ENCODE peak calls at places on chromosome 1, in nine cellular contexts. I, H, K, E, D, L, R, Q and T are unnamed samples.

GRCh38 chr1:85572574-85572973 is 8.0 kb upstream of the CCN1 start:
- DNase-seq in I (no peak), H (no peak), L (no peak), E (no peak), R (no peak), K (no peak), D (no peak), Q (no peak), T (no peak)

GRCh38 chr1:172442404-172442803 is 1.5 kb downstream of the PIGC start:
- DNase-seq in R (no peak), K (no peak), D (peak; percentile 24), Q (no peak), L (no peak), E (no peak), I (no peak), H (no peak), T (no peak)

GRCh38 chr1:87404306-87404705 is 75.6 kb downstream of the LMO4 start:
- DNase-seq in R (peak; percentile 3), E (no peak), H (no peak), D (no peak), Q (no peak), K (no peak), L (no peak), I (no peak), T (no peak)

GRCh38 chr1:38334930-38335592 is 288.5 kb upstream of the POU3F1 start:
- DNase-seq in L (no peak), E (no peak), I (no peak), R (no peak), Q (peak; percentile 6), H (no peak), K (no peak), D (no peak), T (no peak)

GRCh38 chr1:152622803-152623202 is at the start of gene LCE3A:
- DNase-seq in E (no peak), H (no peak), L (no peak), R (peak; percentile 51), K (no peak), I (no peak), Q (no peak), D (no peak), T (no peak)

GRCh38 chr1:52876843-52877242 is 34.3 kb downstream of the ZYG11A start:
- DNase-seq in L (no peak), E (no peak), Q (no peak), K (no peak), H (no peak), R (no peak), D (no peak), I (no peak), T (no peak)

GRCh38 chr1:90924982-90925381 is 96.9 kb downstream of the ZNF644 start:
- DNase-seq in I (no peak), H (no peak), R (no peak), Q (no peak), D (no peak), E (no peak), K (no peak), L (no peak), T (no peak)

GRCh38 chr1:28091043-28091781 is 2.8 kb upstream of the EYA3 start:
- DNase-seq in E (peak; percentile 62), R (peak; percentile 77), Q (peak; percentile 81), I (peak; percentile 84), H (peak; percentile 50), D (peak; percentile 76), L (peak; percentile 32), K (peak; percentile 94), T (peak; percentile 64)

GRCh38 chr1:6545276-6545934 is 8.9 kb downstream of the NOL9 start:
- DNase-seq in D (peak; percentile 27), R (peak; percentile 29), E (no peak), I (no peak), K (no peak), Q (no peak), L (no peak), H (no peak), T (no peak)

GRCh38 chr1:92755541-92756351 is 29.2 kb downstream of the EVI5 start:
- DNase-seq in D (peak; percentile 86), E (no peak), L (peak; percentile 60), I (no peak), K (no peak), Q (no peak), R (no peak), H (no peak), T (no peak)

GRCh38 chr1:165897326-165898303 is 70.2 kb downstream of the UCK2 start:
- DNase-seq in L (no peak), E (no peak), R (peak; percentile 61), K (no peak), Q (no peak), I (no peak), H (no peak), D (peak; percentile 56), T (peak; percentile 39)

GRCh38 chr1:24018611-24019580 is 38.8 kb upstream of the SRSF10 start:
- DNase-seq in R (peak; percentile 97), K (peak; percentile 98), E (peak; percentile 70), H (no peak), Q (peak; percentile 99), L (peak; percentile 47), I (no peak), D (peak; percentile 100), T (peak; percentile 18)

GRCh38 chr1:6497215-6497866 is 5.9 kb upstream of the PLEKHG5 start:
- DNase-seq in R (peak; percentile 64), D (peak; percentile 42), I (peak; percentile 84), Q (peak; percentile 50), K (no peak), L (no peak), H (peak; percentile 29), E (peak; percentile 50), T (peak; percentile 45)

GRCh38 chr1:18047122-18047521 is 60.5 kb upstream of the IGSF21 start:
- DNase-seq in D (no peak), R (no peak), I (no peak), H (no peak), E (no peak), Q (no peak), K (no peak), L (no peak), T (no peak)

GRCh38 chr1:51192213-51192843 is 43.7 kb upstream of the RNF11 start:
- DNase-seq in H (peak; percentile 64), D (peak; percentile 93), L (peak; percentile 7), Q (peak; percentile 72), K (peak; percentile 74), E (peak; percentile 73), R (peak; percentile 80), I (no peak), T (peak; percentile 49)

GRCh38 chr1:6519935-6520621 is 28.6 kb upstream of the PLEKHG5 start:
- DNase-seq in E (no peak), L (peak; percentile 71), D (peak; percentile 61), R (peak; percentile 79), Q (peak; percentile 32), H (peak; percentile 81), K (no peak), I (no peak), T (peak; percentile 82)

GRCh38 chr1:153532161-153532560 is 3.6 kb downstream of the S100A6 start:
- DNase-seq in E (no peak), R (peak; percentile 38), L (no peak), Q (no peak), K (no peak), D (no peak), H (no peak), I (no peak), T (no peak)

GRCh38 chr1:151888972-151889570 is 20.2 kb downstream of the THEM4 start:
- DNase-seq in K (no peak), D (no peak), L (no peak), E (no peak), R (peak; percentile 48), I (no peak), H (no peak), Q (no peak), T (no peak)

GRCh38 chr1:33435096-33435820 is 4.4 kb upstream of the PHC2 start:
- DNase-seq in D (peak; percentile 74), E (no peak), H (peak; percentile 78), Q (no peak), I (no peak), K (no peak), R (peak; percentile 92), L (no peak), T (no peak)

GRCh38 chr1:242870944-242871343 is 346.4 kb upstream of the PLD5 start:
- DNase-seq in R (no peak), D (no peak), I (no peak), H (no peak), L (no peak), Q (no peak), E (no peak), K (no peak), T (no peak)

GRCh38 chr1:70426154-70427131 is 15.4 kb downstream of the CTH start:
- DNase-seq in E (no peak), I (no peak), R (peak; percentile 37), L (no peak), K (no peak), D (no peak), H (no peak), Q (no peak), T (no peak)

GRCh38 chr1:35269190-35269988 is 880 bp downstream of the ZMYM4 start:
- DNase-seq in I (no peak), Q (no peak), K (peak; percentile 21), D (peak; percentile 39), R (peak; percentile 23), E (no peak), H (no peak), L (no peak), T (no peak)